ENCODE peak calls at places on chromosomes 12 and 14, in five cellular contexts. K, H, F, I and Z are unnamed samples.

GRCh38 chr12:116099664-116100432 is 177.6 kb downstream of the MED13L start:
- DNase-seq in K (no peak), H (no peak), F (no peak), I (no peak), Z (no peak)

GRCh38 chr12:13069380-13069779 is 25.2 kb downstream of the FAM234B start:
- DNase-seq in K (no peak), H (no peak), F (no peak), I (no peak), Z (no peak)

GRCh38 chr14:34465069-34465859 is 3.2 kb upstream of the SPTSSA start:
- DNase-seq in K (peak; percentile 9), H (peak; percentile 46), F (peak; percentile 36), I (peak; percentile 10), Z (peak; percentile 18)

GRCh38 chr14:95695913-95696312 is 9.7 kb downstream of the TCL1B start:
- DNase-seq in K (no peak), H (no peak), F (no peak), I (no peak), Z (no peak)

GRCh38 chr12:111664961-111665865 is 20.5 kb downstream of the BRAP start:
- DNase-seq in K (no peak), H (no peak), F (no peak), I (no peak), Z (no peak)

GRCh38 chr12:122035292-122035691 is 13.6 kb downstream of the BCL7A start:
- DNase-seq in K (no peak), H (no peak), F (no peak), I (no peak), Z (peak; percentile 81)

GRCh38 chr12:75364918-75365317 is 26.0 kb upstream of the GLIPR1L2 start:
- DNase-seq in K (peak; percentile 13), H (no peak), F (no peak), I (peak; percentile 32), Z (no peak)

GRCh38 chr12:79911889-79912656 is 22.8 kb downstream of the PPP1R12A start:
- DNase-seq in K (no peak), H (no peak), F (no peak), I (peak; percentile 42), Z (peak; percentile 35)

GRCh38 chr14:39430762-39431415 is 1.3 kb downstream of the FBXO33 start:
- DNase-seq in K (no peak), H (no peak), F (no peak), I (peak; percentile 62), Z (no peak)

GRCh38 chr12:120121766-120122293 is 5.3 kb upstream of the RAB35 start:
- DNase-seq in K (no peak), H (no peak), F (no peak), I (peak; percentile 13), Z (no peak)

GRCh38 chr12:6272300-6273208 is 37.9 kb upstream of the PLEKHG6 start:
- DNase-seq in K (no peak), H (peak; percentile 32), F (peak; percentile 77), I (no peak), Z (peak; percentile 87)

GRCh38 chr12:112151766-112152541 is 26.6 kb downstream of the TRAFD1 start:
- DNase-seq in K (no peak), H (no peak), F (no peak), I (no peak), Z (no peak)

GRCh38 chr12:101207086-101207780 is 2.8 kb downstream of the SLC5A8 start:
- DNase-seq in K (no peak), H (no peak), F (no peak), I (no peak), Z (no peak)

GRCh38 chr12:52344111-52344510 is 22.9 kb upstream of the KRT83 start:
- DNase-seq in K (no peak), H (no peak), F (no peak), I (no peak), Z (no peak)

GRCh38 chr12:88493651-88494050 is 86.6 kb downstream of the KITLG start:
- DNase-seq in K (no peak), H (no peak), F (no peak), I (peak; percentile 95), Z (peak; percentile 95)

GRCh38 chr14:38481939-38482678 is 226.2 kb upstream of the CLEC14A start:
- DNase-seq in K (no peak), H (no peak), F (peak; percentile 4), I (peak; percentile 86), Z (peak; percentile 66)

GRCh38 chr12:48678561-48679185 is 3.4 kb downstream of the KANSL2 start:
- DNase-seq in K (no peak), H (no peak), F (no peak), I (no peak), Z (no peak)

GRCh38 chr12:48680861-48681260 is 1.2 kb downstream of the KANSL2 start:
- DNase-seq in K (no peak), H (no peak), F (no peak), I (no peak), Z (no peak)

GRCh38 chr12:48681416-48681737 is 661 bp downstream of the KANSL2 start:
- DNase-seq in K (no peak), H (peak; percentile 22), F (no peak), I (peak; percentile 59), Z (peak; percentile 11)

GRCh38 chr12:48681738-48682532 is at the start of gene KANSL2:
- DNase-seq in K (peak; percentile 99), H (peak; percentile 96), F (peak; percentile 99), I (peak; percentile 100), Z (peak; percentile 99)

DNA sequence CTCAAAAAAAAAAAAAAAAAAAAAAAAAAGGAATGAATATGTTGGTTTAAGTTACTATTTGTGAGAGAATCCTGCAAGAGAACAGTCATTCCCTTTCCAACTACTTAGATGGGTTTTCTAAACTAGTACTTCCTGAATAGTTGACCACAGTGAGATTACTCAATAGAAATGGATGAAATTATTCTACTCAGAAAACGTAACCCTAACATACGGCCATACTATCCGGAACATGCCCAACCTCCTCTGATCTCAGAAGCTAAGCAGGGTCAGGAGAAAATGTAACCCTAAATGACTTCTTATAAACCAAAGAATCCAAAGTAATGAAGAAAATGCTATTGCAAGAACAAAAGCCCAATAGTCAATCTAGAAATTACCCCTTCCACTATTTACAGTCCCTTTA is 4.3 kb downstream of the KANSL2 start:
- DNase-seq in K (no peak), H (no peak), F (no peak), I (no peak), Z (no peak)
- H4K20me1 ChIP-seq in K (peaks cover 84% of the 10 kb centered on the region), H (no peaks in the 10 kb centered on the region), F (peaks cover 49% of the 10 kb centered on the region), I (no peaks in the 10 kb centered on the region), Z (peaks cover 54% of the 10 kb centered on the region)

GRCh38 chr14:21771671-21772070 is 98.1 kb upstream of the OR4E1 start:
- DNase-seq in K (no peak), H (no peak), F (no peak), I (no peak), Z (peak; percentile 77)

GRCh38 chr14:21768875-21769257 is 95.2 kb upstream of the OR4E1 start:
- DNase-seq in K (no peak), H (no peak), F (no peak), I (no peak), Z (no peak)

DNA sequence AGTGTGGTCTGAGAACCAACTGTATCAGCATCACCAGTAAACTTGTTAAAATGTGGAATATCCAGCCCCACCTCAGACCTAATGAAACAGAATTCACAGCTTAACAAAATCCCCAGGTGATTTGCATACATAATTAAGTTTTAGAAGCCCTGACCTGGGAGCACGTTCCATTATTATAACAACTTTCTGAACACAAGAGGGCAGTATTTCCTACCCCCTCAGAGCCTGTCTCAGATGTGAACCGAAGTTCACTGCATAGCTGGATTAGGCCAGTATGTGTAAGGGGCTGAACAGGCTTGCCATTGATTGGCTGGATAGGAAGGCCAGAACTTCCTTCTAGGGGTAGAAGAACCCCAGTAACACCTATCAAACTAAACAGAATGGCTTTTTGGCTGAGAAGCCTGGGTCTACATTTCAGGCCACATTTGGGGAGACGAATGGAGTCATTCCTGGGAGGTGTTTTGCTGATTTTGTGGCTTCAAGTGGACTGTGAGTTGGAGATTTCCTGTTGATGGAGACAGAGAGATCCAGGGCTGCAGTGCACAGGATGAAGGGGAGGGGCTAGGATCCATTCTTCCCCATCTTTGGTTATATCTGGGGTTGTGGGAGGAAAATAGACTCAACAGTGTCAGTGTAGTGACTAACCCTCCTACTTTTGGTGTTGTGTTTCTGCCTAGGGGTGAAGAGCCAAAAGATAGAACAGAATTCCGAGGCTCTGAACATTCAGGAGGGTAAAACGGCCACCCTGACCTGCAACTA is 94.7 kb upstream of the OR4E1 start:
- DNase-seq in K (peak; percentile 80), H (peak; percentile 15), F (peak; percentile 55), I (peak; percentile 12), Z (peak; percentile 53)
- H2AFZ ChIP-seq in K (peak overlapping the region; percentile 13), H (no peak overlapping the region), F (no peak overlapping the region), I (no peak overlapping the region), Z (no peak overlapping the region)

GRCh38 chr14:104973215-104974145 is 4.7 kb downstream of the AHNAK2 start:
- DNase-seq in K (peak; percentile 60), H (no peak), F (peak; percentile 93), I (peak; percentile 100), Z (peak; percentile 99)
- H3K4me3 ChIP-seq in K (no peak overlapping the region), H (no peak overlapping the region), F (no peak overlapping the region), I (peak overlapping the region; percentile 37), Z (peak overlapping the region; percentile 37)

GRCh38 chr12:58877243-58877743 is 43.0 kb downstream of the LRIG3 start:
- DNase-seq in K (no peak), H (no peak), F (peak; percentile 35), I (peak; percentile 81), Z (peak; percentile 99)

GRCh38 chr12:58873496-58873895 is 46.8 kb downstream of the LRIG3 start:
- DNase-seq in K (no peak), H (no peak), F (no peak), I (peak; percentile 6), Z (no peak)

DNA sequence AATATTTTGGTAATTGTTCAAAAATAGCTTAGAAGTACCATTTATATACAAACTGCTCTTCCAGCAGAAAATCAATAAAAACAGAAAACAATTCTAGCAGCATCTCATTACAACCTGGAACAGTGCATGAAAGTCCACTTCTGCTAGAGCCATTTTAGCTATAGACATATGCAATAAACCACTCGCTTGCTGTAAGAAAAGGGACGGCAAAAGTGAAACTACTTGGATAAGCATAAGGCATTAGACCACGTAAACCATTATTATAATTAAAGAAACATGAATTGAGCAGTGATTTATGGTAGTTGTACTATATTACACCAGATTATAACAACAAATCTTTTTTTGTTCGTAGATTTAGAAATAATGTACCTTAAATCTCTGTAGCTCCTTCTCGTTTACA is 48.7 kb downstream of the LRIG3 start:
- DNase-seq in K (no peak), H (no peak), F (no peak), I (peak; percentile 74), Z (no peak)
- H4K20me1 ChIP-seq in K (no peaks in the 10 kb centered on the region), H (no peaks in the 10 kb centered on the region), F (no peaks in the 10 kb centered on the region), I (no peaks in the 10 kb centered on the region), Z (no peaks in the 10 kb centered on the region)

DNA sequence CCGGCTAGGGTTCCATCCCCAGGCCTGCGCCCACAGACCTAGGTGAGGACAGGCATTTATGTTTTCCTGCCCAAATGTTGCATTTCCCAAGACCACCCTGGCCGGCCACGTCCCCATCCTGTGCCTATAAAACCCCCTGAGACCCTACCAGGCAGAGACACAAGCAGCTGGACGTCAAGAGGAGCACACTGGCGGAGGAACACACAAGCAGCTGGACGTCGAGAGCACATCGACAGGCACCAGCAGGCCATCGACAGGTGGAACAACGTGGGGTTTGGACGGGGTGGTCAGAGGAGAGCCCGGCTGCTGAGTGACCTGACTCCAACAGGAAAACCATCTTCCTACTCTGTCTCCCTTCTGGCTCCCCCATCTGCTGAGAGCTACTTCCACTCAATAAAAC is 19.6 kb upstream of the LDHB start:
- DNase-seq in K (no peak), H (no peak), F (no peak), I (no peak), Z (no peak)
- H2AFZ ChIP-seq in K (no peak overlapping the region), H (peak overlapping the region; percentile 79), F (no peak overlapping the region), I (no peak overlapping the region), Z (no peak overlapping the region)

DNA sequence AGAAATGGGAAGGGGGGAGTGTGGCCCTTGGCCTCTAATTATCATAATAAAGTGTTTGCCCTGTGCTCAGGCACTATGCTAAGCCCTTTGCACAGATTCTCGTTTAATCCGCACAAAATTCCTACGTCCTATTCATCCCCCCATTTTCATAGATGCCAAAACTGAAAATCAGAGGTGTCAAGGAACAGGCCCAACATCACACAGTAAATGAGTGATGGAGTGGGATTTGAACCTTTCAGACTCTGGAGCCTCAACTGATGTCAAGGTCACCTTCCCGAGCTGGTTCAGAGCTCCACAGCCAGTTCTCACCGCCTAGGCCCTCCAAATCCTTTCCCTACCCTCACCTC is 80.7 kb downstream of the IRF2BPL start:
- DNase-seq in K (no peak), H (no peak), F (no peak), I (no peak), Z (no peak)
- H3K4me3 ChIP-seq in K (peak overlapping the region; percentile 21), H (no peak overlapping the region), F (no peak overlapping the region), I (no peak overlapping the region), Z (no peak overlapping the region)